ENCODE peak calls at places on chromosomes 4 and X, in nine cellular contexts. E, G, Y, L, F, X, A, J and T are unnamed samples.

GRCh38 chr4:40176602-40177001 is 20.2 kb upstream of the RHOH start:
- DNase-seq in F (no peak), L (no peak), G (no peak), E (no peak), X (no peak), A (no peak), J (no peak), Y (no peak), T (no peak)

GRCh38 chrX:67555578-67556203 is 11.9 kb downstream of the AR start:
- DNase-seq in L (peak; percentile 26), A (no peak), J (no peak), F (peak; percentile 40), E (no peak), Y (no peak), X (no peak), G (peak; percentile 22), T (no peak)

GRCh38 chr4:73451404-73451803 is 15.4 kb downstream of the AFP start:
- DNase-seq in F (peak; percentile 91), J (no peak), L (peak; percentile 4), A (no peak), G (no peak), X (no peak), E (no peak), Y (no peak), T (no peak)

GRCh38 chr4:156783963-156784362 is 187.6 kb downstream of the PDGFC start:
- DNase-seq in J (no peak), L (no peak), G (no peak), E (no peak), A (no peak), Y (no peak), F (no peak), X (no peak), T (no peak)

GRCh38 chrX:53716328-53717088 is 30.0 kb upstream of the HUWE1 start:
- DNase-seq in X (no peak), E (no peak), L (no peak), J (no peak), F (peak; percentile 21), Y (no peak), A (no peak), G (no peak), T (peak; percentile 57)

GRCh38 chrX:39196192-39197102 is 395.2 kb downstream of the MID1IP1 start:
- DNase-seq in Y (no peak), A (no peak), F (peak; percentile 89), E (no peak), X (no peak), L (no peak), G (no peak), J (no peak), T (peak; percentile 76)

GRCh38 chr4:126106658-126107057 is 791.9 kb downstream of the FAT4 start:
- DNase-seq in F (peak; percentile 12), G (peak; percentile 4), J (no peak), X (no peak), Y (no peak), E (no peak), L (no peak), A (no peak), T (no peak)

GRCh38 chr4:184653650-184654049 is 4.1 kb downstream of the PRIMPOL start:
- DNase-seq in G (no peak), X (peak; percentile 37), J (no peak), F (no peak), A (no peak), Y (no peak), E (no peak), L (no peak), T (no peak)

GRCh38 chr4:184448828-184449227 is 25.5 kb downstream of the IRF2 start:
- DNase-seq in F (peak; percentile 71), L (no peak), X (no peak), Y (no peak), E (no peak), A (peak; percentile 28), J (no peak), G (peak; percentile 71), T (no peak)

GRCh38 chrX:95071052-95071451 is 1397.0 kb downstream of the FAM133A start:
- DNase-seq in Y (no peak), G (no peak), X (no peak), A (no peak), L (no peak), F (no peak), J (no peak), E (no peak), T (no peak)

GRCh38 chrX:34893741-34894140 is 48.9 kb upstream of the FAM47B start:
- DNase-seq in Y (no peak), J (no peak), F (no peak), G (no peak), L (peak; percentile 0), E (no peak), A (no peak), X (no peak), T (no peak)

GRCh38 chr4:11765849-11766453 is 337.3 kb upstream of the HS3ST1 start:
- DNase-seq in L (peak; percentile 28), A (no peak), G (peak; percentile 46), F (peak; percentile 31), X (no peak), E (no peak), Y (no peak), J (no peak), T (peak; percentile 11)

GRCh38 chr4:174362340-174362739 is 78.6 kb downstream of the CEP44 start:
- DNase-seq in L (no peak), G (no peak), F (no peak), E (no peak), J (no peak), X (no peak), A (no peak), Y (no peak), T (no peak)

GRCh38 chr4:8857682-8858187 is 13.9 kb downstream of the HMX1 start:
- DNase-seq in G (no peak), L (no peak), X (no peak), Y (no peak), A (no peak), J (no peak), E (no peak), F (no peak), T (no peak)

GRCh38 chrX:137747231-137747630 is 181.3 kb downstream of the ZIC3 start:
- DNase-seq in J (peak; percentile 35), A (no peak), E (no peak), Y (no peak), L (no peak), F (no peak), G (no peak), X (no peak), T (no peak)

GRCh38 chr4:48909697-48910096 is 3.1 kb upstream of the OCIAD2 start:
- DNase-seq in G (peak; percentile 96), L (no peak), A (no peak), J (no peak), Y (peak; percentile 62), F (peak; percentile 94), E (no peak), X (peak; percentile 90), T (peak; percentile 99)

GRCh38 chrX:12330841-12331240 is 192.6 kb downstream of the FRMPD4 start:
- DNase-seq in Y (no peak), E (no peak), G (no peak), F (no peak), J (no peak), L (no peak), X (no peak), A (no peak), T (no peak)

GRCh38 chrX:23127586-23127985 is 127.8 kb downstream of the DDX53 start:
- DNase-seq in X (no peak), F (no peak), E (no peak), Y (no peak), G (no peak), A (no peak), J (peak; percentile 6), L (no peak), T (no peak)

GRCh38 chr4:157265281-157265680 is 44.8 kb downstream of the GRIA2 start:
- DNase-seq in X (no peak), L (peak; percentile 59), G (no peak), J (no peak), E (no peak), A (no peak), Y (no peak), F (peak; percentile 61), T (no peak)

GRCh38 chrX:37349131-37350033 is at the start of gene PRRG1:
- DNase-seq in J (peak; percentile 58), F (peak; percentile 74), X (peak; percentile 65), Y (peak; percentile 64), E (peak; percentile 73), A (peak; percentile 60), L (peak; percentile 54), G (peak; percentile 77), T (peak; percentile 68)

GRCh38 chr4:40305329-40306193 is 29.6 kb upstream of the CHRNA9 start:
- DNase-seq in X (no peak), F (no peak), Y (no peak), L (no peak), E (no peak), J (no peak), G (no peak), A (no peak), T (no peak)

GRCh38 chrX:3589474-3589873 is 124.0 kb downstream of the PRKX start:
- DNase-seq in G (no peak), X (no peak), A (no peak), F (no peak), L (no peak), J (no peak), E (no peak), Y (no peak), T (no peak)

GRCh38 chr4:78370625-78371372 is 180.8 kb upstream of the ANXA3 start:
- DNase-seq in E (no peak), A (no peak), J (no peak), F (no peak), X (no peak), G (no peak), Y (no peak), L (no peak), T (no peak)

GRCh38 chr4:100707786-100708185 is 190.0 kb upstream of the EMCN start:
- DNase-seq in J (no peak), F (no peak), A (no peak), Y (no peak), X (no peak), E (no peak), L (no peak), G (no peak), T (no peak)

GRCh38 chr4:146915132-146915531 is 30.5 kb downstream of the TTC29 start:
- DNase-seq in A (no peak), E (no peak), L (no peak), Y (no peak), X (no peak), F (no peak), J (no peak), G (no peak), T (no peak)

GRCh38 chr4:163331629-163332360 is 601 bp downstream of the NPY1R start:
- DNase-seq in A (no peak), G (peak; percentile 31), E (no peak), J (no peak), X (no peak), Y (no peak), L (peak; percentile 4), F (no peak), T (no peak)

GRCh38 chr4:88731359-88731758 is 33.7 kb upstream of the NAP1L5 start:
- DNase-seq in L (no peak), G (no peak), J (no peak), A (no peak), X (no peak), E (no peak), Y (no peak), F (no peak), T (no peak)

GRCh38 chr4:47617607-47618006 is 132.5 kb downstream of the ATP10D start:
- DNase-seq in L (no peak), F (no peak), E (no peak), X (no peak), A (no peak), J (no peak), G (no peak), Y (no peak), T (no peak)

GRCh38 chr4:4849524-4850193 is 9.8 kb upstream of the MSX1 start:
- DNase-seq in G (no peak), E (no peak), Y (no peak), L (no peak), A (no peak), J (no peak), X (no peak), F (no peak), T (no peak)

GRCh38 chrX:22399793-22400192 is 127.1 kb downstream of the CBLL2 start:
- DNase-seq in L (no peak), G (peak; percentile 49), X (no peak), F (peak; percentile 10), J (no peak), E (no peak), A (no peak), Y (no peak), T (peak; percentile 56)

GRCh38 chr4:95619525-95620443 is 71.0 kb upstream of the UNC5C start:
- DNase-seq in L (no peak), F (no peak), E (no peak), G (no peak), A (no peak), X (no peak), Y (no peak), J (no peak), T (no peak)